ENCODE peak calls at places on chromosomes 2 and 18, in four cellular contexts. One of them, this sample, is unnamed.

GRCh38 chr2:104836253-104836652 is 17.7 kb upstream of the POU3F3 start:
- DNase-seq in tibial artery: no peak
- DNase-seq in WTC11: no peak
- DNase-seq in AG10803: no peak
- DNase-seq in this sample: no peak

GRCh38 chr2:94881070-94881469 is 9.8 kb downstream of the TEKT4 start:
- DNase-seq in tibial artery: no peak
- DNase-seq in WTC11: no peak
- DNase-seq in AG10803: no peak
- DNase-seq in this sample: no peak

GRCh38 chr2:212811036-212811805 is 272.6 kb upstream of the ERBB4 start:
- DNase-seq in tibial artery: no peak
- DNase-seq in WTC11: no peak
- DNase-seq in AG10803: peak
- DNase-seq in this sample: no peak

GRCh38 chr2:114442545-114442944 is at the start of gene DPP10:
- DNase-seq in tibial artery: no peak
- DNase-seq in WTC11: peak
- DNase-seq in AG10803: no peak
- DNase-seq in this sample: peak

GRCh38 chr2:200161458-200161857 is 145.0 kb upstream of the SPATS2L start:
- DNase-seq in tibial artery: no peak
- DNase-seq in WTC11: no peak
- DNase-seq in AG10803: no peak
- DNase-seq in this sample: no peak

GRCh38 chr2:68426446-68426845 is 40.6 kb downstream of the FBXO48 start:
- DNase-seq in tibial artery: no peak
- DNase-seq in WTC11: no peak
- DNase-seq in AG10803: no peak
- DNase-seq in this sample: no peak

GRCh38 chr2:8514274-8514662 is 167.6 kb upstream of the ID2 start:
- DNase-seq in tibial artery: no peak
- DNase-seq in WTC11: no peak
- DNase-seq in AG10803: no peak
- DNase-seq in this sample: no peak

GRCh38 chr2:29627366-29627765 is 294.0 kb downstream of the ALK start:
- DNase-seq in tibial artery: no peak
- DNase-seq in WTC11: no peak
- DNase-seq in AG10803: peak
- DNase-seq in this sample: no peak

GRCh38 chr2:98796775-98797544 is 66.0 kb upstream of the MGAT4A start:
- DNase-seq in tibial artery: no peak
- DNase-seq in WTC11: no peak
- DNase-seq in AG10803: no peak
- DNase-seq in this sample: no peak

GRCh38 chr18:46452820-46453219 is 204.2 kb downstream of the LOXHD1 start:
- DNase-seq in tibial artery: no peak
- DNase-seq in WTC11: no peak
- DNase-seq in AG10803: peak
- DNase-seq in this sample: no peak

GRCh38 chr18:50011813-50012445 is 183.0 kb downstream of the MYO5B start:
- DNase-seq in tibial artery: no peak
- DNase-seq in WTC11: no peak
- DNase-seq in AG10803: peak
- DNase-seq in this sample: no peak

GRCh38 chr2:30232801-30233130 is 1.4 kb downstream of the LBH start:
- DNase-seq in tibial artery: no peak
- DNase-seq in WTC11: no peak
- DNase-seq in AG10803: no peak
- DNase-seq in this sample: no peak

GRCh38 chr2:102761763-102762162 is at the start of gene TMEM182:
- DNase-seq in tibial artery: peak
- DNase-seq in WTC11: no peak
- DNase-seq in AG10803: no peak
- DNase-seq in this sample: no peak

GRCh38 chr2:1051075-1051474 is 100.4 kb downstream of the SNTG2 start:
- DNase-seq in tibial artery: no peak
- DNase-seq in WTC11: no peak
- DNase-seq in AG10803: peak
- DNase-seq in this sample: no peak

GRCh38 chr2:67917332-67918054 is 145.3 kb downstream of the C1D start:
- DNase-seq in tibial artery: no peak
- DNase-seq in WTC11: no peak
- DNase-seq in AG10803: peak
- DNase-seq in this sample: no peak

GRCh38 chr2:144374163-144374661 is 145.7 kb downstream of the ZEB2 start:
- DNase-seq in tibial artery: no peak
- DNase-seq in WTC11: no peak
- DNase-seq in AG10803: no peak
- DNase-seq in this sample: no peak

GRCh38 chr2:120892967-120893667 is 157.4 kb downstream of the GLI2 start:
- DNase-seq in tibial artery: no peak
- DNase-seq in WTC11: no peak
- DNase-seq in AG10803: peak
- DNase-seq in this sample: peak

GRCh38 chr2:37637985-37638384 is 33.5 kb downstream of the CDC42EP3 start:
- DNase-seq in tibial artery: no peak
- DNase-seq in WTC11: no peak
- DNase-seq in AG10803: peak
- DNase-seq in this sample: no peak

GRCh38 chr2:73920577-73921545 is 5.8 kb upstream of the DGUOK start:
- DNase-seq in tibial artery: no peak
- DNase-seq in WTC11: peak
- DNase-seq in AG10803: no peak
- DNase-seq in this sample: peak
- TF ChIP-seq CTCF in tibial artery: peak
- TF ChIP-seq CTCF in WTC11: no peak
- TF ChIP-seq CTCF in AG10803: peak
- TF ChIP-seq CTCF in this sample: peak

GRCh38 chr2:206863721-206864120 is 75.6 kb upstream of the CPO start:
- DNase-seq in tibial artery: no peak
- DNase-seq in WTC11: no peak
- DNase-seq in AG10803: no peak
- DNase-seq in this sample: no peak
- TF ChIP-seq CTCF in tibial artery: no peak
- TF ChIP-seq CTCF in WTC11: no peak
- TF ChIP-seq CTCF in AG10803: no peak
- TF ChIP-seq CTCF in this sample: no peak

DNA sequence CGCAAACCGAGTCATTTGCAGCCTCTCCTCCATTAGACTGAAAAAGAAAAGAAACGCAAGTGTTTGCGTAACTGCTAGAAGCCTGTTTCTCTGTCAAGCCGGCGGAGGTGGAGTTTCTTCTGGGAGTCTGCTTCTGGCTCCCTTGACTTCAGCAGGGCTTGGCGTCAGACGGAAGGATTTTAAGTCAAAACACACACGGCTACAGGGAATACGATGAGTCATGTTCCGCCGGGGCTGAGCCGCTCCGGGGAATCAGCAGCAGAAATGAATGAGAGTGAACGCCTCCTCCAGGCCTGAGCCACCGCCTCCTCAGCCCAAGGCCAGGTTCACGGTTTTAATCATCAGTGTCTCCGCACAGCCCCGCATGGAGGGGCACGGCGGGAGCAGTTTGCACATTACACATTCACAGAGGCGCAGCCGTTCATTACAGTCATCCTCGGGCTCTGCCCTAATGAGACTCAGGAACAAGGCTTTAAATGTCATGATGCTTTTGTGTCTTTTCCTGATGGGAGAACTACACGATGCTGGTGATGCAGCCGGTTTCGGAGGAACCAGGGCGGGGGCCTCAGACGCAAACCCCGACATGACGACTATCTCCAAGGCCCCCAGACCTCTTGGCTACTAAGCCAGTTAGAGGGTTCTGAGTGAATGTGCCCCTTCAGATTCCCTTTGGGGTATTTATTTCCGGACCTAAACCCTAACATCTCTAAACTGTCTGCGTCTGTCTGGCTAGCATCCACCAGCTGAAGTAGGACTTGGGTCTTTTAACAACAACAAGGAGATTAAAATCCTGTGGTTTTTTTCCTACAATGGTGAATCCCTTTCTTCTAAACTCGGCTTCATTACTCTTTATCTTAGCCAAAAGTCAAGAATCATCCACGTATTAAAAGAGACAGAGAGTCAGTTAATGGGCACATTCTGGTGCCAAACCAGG is 11.1 kb upstream of the SCG2 start:
- DNase-seq in tibial artery: peak
- DNase-seq in WTC11: peak
- DNase-seq in AG10803: peak
- DNase-seq in this sample: peak
- TF ChIP-seq CTCF in tibial artery: no peak
- TF ChIP-seq CTCF in WTC11: no peak
- TF ChIP-seq CTCF in AG10803: peak
- TF ChIP-seq CTCF in this sample: no peak

GRCh38 chr2:15546297-15547098 is 14.6 kb downstream of the NBAS start:
- DNase-seq in tibial artery: no peak
- DNase-seq in WTC11: peak
- DNase-seq in AG10803: no peak
- DNase-seq in this sample: no peak
- TF ChIP-seq CTCF in tibial artery: no peak
- TF ChIP-seq CTCF in WTC11: peak
- TF ChIP-seq CTCF in AG10803: no peak
- TF ChIP-seq CTCF in this sample: peak

GRCh38 chr18:6284300-6284699 is 130.4 kb downstream of the L3MBTL4 start:
- DNase-seq in tibial artery: no peak
- DNase-seq in WTC11: no peak
- DNase-seq in AG10803: no peak
- DNase-seq in this sample: no peak

GRCh38 chr18:6279308-6279707 is 135.4 kb downstream of the L3MBTL4 start:
- DNase-seq in tibial artery: no peak
- DNase-seq in WTC11: no peak
- DNase-seq in AG10803: no peak
- DNase-seq in this sample: no peak

GRCh38 chr18:6284761-6285160 is 129.9 kb downstream of the L3MBTL4 start:
- DNase-seq in tibial artery: no peak
- DNase-seq in WTC11: no peak
- DNase-seq in AG10803: no peak
- DNase-seq in this sample: no peak

GRCh38 chr18:6280344-6280743 is 134.4 kb downstream of the L3MBTL4 start:
- DNase-seq in tibial artery: no peak
- DNase-seq in WTC11: no peak
- DNase-seq in AG10803: no peak
- DNase-seq in this sample: no peak

DNA sequence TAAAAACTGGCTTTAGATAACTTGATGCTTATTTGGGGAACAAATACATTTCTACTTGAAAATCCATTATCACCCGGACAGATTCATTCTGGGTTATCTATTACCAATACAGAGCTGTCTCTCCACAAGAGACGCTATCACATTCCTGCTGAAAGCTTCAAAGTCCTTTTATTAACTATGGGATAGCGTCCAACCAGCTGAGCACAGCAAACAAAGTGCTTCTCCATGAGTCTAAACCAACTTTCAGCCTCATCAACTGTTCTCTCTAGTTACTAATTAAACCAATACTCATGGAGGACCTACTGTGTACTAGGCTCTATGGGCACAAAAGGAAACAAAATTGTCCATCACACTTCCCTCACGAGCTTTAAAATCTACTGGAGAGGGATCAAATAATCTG is 132.8 kb downstream of the L3MBTL4 start:
- DNase-seq in tibial artery: no peak
- DNase-seq in WTC11: no peak
- DNase-seq in AG10803: no peak
- DNase-seq in this sample: no peak
- TF ChIP-seq CTCF in tibial artery: no peak
- TF ChIP-seq CTCF in WTC11: no peak
- TF ChIP-seq CTCF in AG10803: no peak
- TF ChIP-seq CTCF in this sample: no peak

GRCh38 chr2:135258193-135258592 is 206.1 kb downstream of the RAB3GAP1 start:
- DNase-seq in tibial artery: no peak
- DNase-seq in WTC11: no peak
- DNase-seq in AG10803: no peak
- DNase-seq in this sample: no peak
- TF ChIP-seq CTCF in tibial artery: no peak
- TF ChIP-seq CTCF in WTC11: no peak
- TF ChIP-seq CTCF in AG10803: no peak
- TF ChIP-seq CTCF in this sample: no peak